ENCODE peak calls at places on chromosome 3, in five cellular contexts. S is GM04504, W is neural crest cell, O is COR-L47, K is NCI-H2171 treated with DMSO at 0.1 percent for 48 hours. P is an unnamed sample.

GRCh38 chr3:24496529-24497482 is 2.2 kb upstream of the THRB start:
- DNase-seq in O (no peak), K (no peak), W (peak; percentile 47), S (no peak), P (peak; percentile 35)

GRCh38 chr3:43959498-43960447 is 269.0 kb downstream of the ABHD5 start:
- DNase-seq in K (peak; percentile 81), W (no peak), O (no peak), S (no peak), P (no peak)

GRCh38 chr3:160399347-160400047 is at the start of gene SMC4:
- DNase-seq in W (peak; percentile 81), K (peak; percentile 97), S (peak; percentile 91), O (peak; percentile 99), P (peak; percentile 82)

GRCh38 chr3:164852866-164853265 is 225.4 kb downstream of the SI start:
- DNase-seq in S (no peak), W (no peak), O (no peak), K (no peak), P (no peak)

GRCh38 chr3:115615001-115615447 is 8.3 kb upstream of the GAP43 start:
- DNase-seq in O (no peak), W (no peak), S (no peak), K (no peak), P (no peak)

GRCh38 chr3:57152150-57152549 is 13.0 kb downstream of the IL17RD start:
- DNase-seq in O (no peak), S (no peak), W (peak; percentile 55), K (no peak), P (peak; percentile 46)

GRCh38 chr3:56154297-56154696 is 314.0 kb downstream of the ERC2 start:
- DNase-seq in S (no peak), O (no peak), K (no peak), W (no peak), P (no peak)

GRCh38 chr3:54951405-54951804 is 23.5 kb upstream of the LRTM1 start:
- DNase-seq in W (peak; percentile 58), S (peak; percentile 87), O (peak; percentile 1), K (no peak), P (peak; percentile 76)

GRCh38 chr3:36476274-36476942 is 96.1 kb downstream of the STAC start:
- DNase-seq in K (no peak), S (no peak), W (no peak), O (no peak), P (no peak)

GRCh38 chr3:154018100-154018696 is 103.0 kb upstream of the ARHGEF26 start:
- DNase-seq in K (no peak), O (peak; percentile 30), W (peak; percentile 59), S (no peak), P (no peak)

GRCh38 chr3:12588039-12588673 is 31.3 kb downstream of the MKRN2 start:
- DNase-seq in W (no peak), O (no peak), K (no peak), S (no peak), P (no peak)

GRCh38 chr3:59775781-59776270 is 726.0 kb upstream of the CFAP20DC start:
- DNase-seq in O (no peak), S (no peak), K (no peak), W (no peak), P (no peak)

GRCh38 chr3:124075758-124076157 is 83.8 kb upstream of the ROPN1 start:
- DNase-seq in K (no peak), S (peak; percentile 28), O (no peak), W (no peak), P (peak; percentile 17)

GRCh38 chr3:30475038-30475808 is 131.2 kb upstream of the TGFBR2 start:
- DNase-seq in W (no peak), S (no peak), O (no peak), K (no peak), P (no peak)

GRCh38 chr3:136617123-136617700 is 135.0 kb downstream of the STAG1 start:
- DNase-seq in S (no peak), O (no peak), W (no peak), K (no peak), P (no peak)

GRCh38 chr3:15982667-15983145 is 184.9 kb upstream of the ANKRD28 start:
- DNase-seq in W (no peak), K (no peak), S (peak; percentile 89), O (no peak), P (peak; percentile 74)

GRCh38 chr3:98817546-98817945 is 54.4 kb downstream of the ST3GAL6 start:
- DNase-seq in K (peak; percentile 46), O (peak; percentile 16), S (peak; percentile 34), W (no peak), P (peak; percentile 47)

GRCh38 chr3:157532529-157533297 is 29.5 kb upstream of the VEPH1 start:
- DNase-seq in O (peak; percentile 86), S (peak; percentile 80), K (peak; percentile 86), W (peak; percentile 23), P (peak; percentile 81)

GRCh38 chr3:8702560-8702959 is 31.0 kb upstream of the CAV3 start:
- DNase-seq in O (no peak), S (no peak), K (no peak), W (no peak), P (no peak)

GRCh38 chr3:18346097-18346496 is 79.0 kb downstream of the SATB1 start:
- DNase-seq in O (no peak), W (no peak), K (no peak), S (no peak), P (no peak)

GRCh38 chr3:127174284-127174683 is 18.6 kb upstream of the PRR23E start:
- DNase-seq in K (no peak), S (no peak), O (no peak), W (no peak), P (no peak)

GRCh38 chr3:163129287-163129686 is 1632.7 kb downstream of the OTOL1 start:
- DNase-seq in O (no peak), K (no peak), S (no peak), W (no peak), P (no peak)

GRCh38 chr3:94175677-94176076 is 112.8 kb downstream of the NSUN3 start:
- DNase-seq in S (no peak), O (no peak), K (no peak), W (no peak), P (no peak)

GRCh38 chr3:175704366-175705041 is 845.4 kb downstream of the NAALADL2 start:
- DNase-seq in K (no peak), W (no peak), S (no peak), O (no peak), P (no peak)

GRCh38 chr3:184941408-184941807 is 129.4 kb downstream of the VPS8 start:
- DNase-seq in O (no peak), S (no peak), K (no peak), W (no peak), P (no peak)

P was measured in Ammon's horn.